ENCODE peak calls at places on chromosomes 7 and 10, in six cellular contexts. M is stimulated activated CD8-positive, alpha-beta memory T cell treated with anti-CD3 and anti-CD28 coated beads, Interleukin-2, amount 100 ng/mL, for 1 hour; W is Kasumi-1; K is glutamatergic neuron; C is pancreas; X is HEK293T. P is an unnamed sample.

GRCh38 chr7:148234715-148235114 is 355.9 kb upstream of the C7orf33 start:
- DNase-seq in K (no peak), C (no peak), W (no peak), X (no peak), M (no peak), P (no peak)

GRCh38 chr10:130018253-130018652 is 54.2 kb upstream of the EBF3 start:
- DNase-seq in C (no peak), W (peak; percentile 38), M (no peak), K (no peak), X (no peak), P (no peak)

GRCh38 chr10:61294131-61294530 is 159.1 kb downstream of the TMEM26 start:
- DNase-seq in C (no peak), M (no peak), X (no peak), W (no peak), K (no peak), P (no peak)

GRCh38 chr10:51999089-51999488 is 299.7 kb upstream of the CSTF2T start:
- DNase-seq in X (no peak), W (no peak), K (peak; percentile 41), C (no peak), M (no peak), P (no peak)

GRCh38 chr10:88281592-88282268 is 301.4 kb downstream of the RNLS start:
- DNase-seq in W (peak; percentile 47), M (no peak), C (no peak), X (no peak), K (no peak), P (no peak)

GRCh38 chr10:46218921-46219320 is 67.9 kb upstream of the ANTXRL start:
- DNase-seq in W (peak; percentile 39), K (no peak), X (no peak), M (no peak), C (no peak), P (no peak)

GRCh38 chr7:154841731-154842331 is 161.1 kb downstream of the PAXIP1 start:
- DNase-seq in C (no peak), K (no peak), X (no peak), M (no peak), W (no peak), P (peak; percentile 18)

GRCh38 chr10:69952801-69953200 is 99.8 kb upstream of the MACROH2A2 start:
- DNase-seq in C (no peak), X (no peak), K (no peak), W (no peak), M (no peak), P (no peak)

GRCh38 chr10:131726967-131727366 is 173.8 kb upstream of the PPP2R2D start:
- DNase-seq in C (no peak), M (no peak), X (no peak), K (no peak), W (no peak), P (no peak)

GRCh38 chr10:132062641-132063390 is 2.9 kb upstream of the JAKMIP3 start:
- DNase-seq in K (no peak), M (no peak), X (no peak), C (no peak), W (no peak), P (no peak)

GRCh38 chr7:18503068-18503859 is 7.7 kb downstream of the HDAC9 start:
- DNase-seq in W (no peak), M (no peak), X (no peak), C (no peak), K (no peak), P (no peak)

GRCh38 chr7:147564771-147565476 is 1025.6 kb upstream of the C7orf33 start:
- DNase-seq in C (no peak), W (no peak), K (no peak), M (no peak), X (no peak), P (no peak)

GRCh38 chr10:124011464-124011863 is 81.9 kb downstream of the CHST15 start:
- DNase-seq in W (no peak), M (no peak), X (no peak), K (no peak), C (no peak), P (no peak)

GRCh38 chr7:17058568-17058967 is 176.8 kb upstream of the AGR3 start:
- DNase-seq in K (no peak), M (no peak), W (peak; percentile 56), X (no peak), C (no peak), P (no peak)

GRCh38 chr10:30827531-30828120 is 198.1 kb upstream of the LYZL2 start:
- DNase-seq in W (no peak), X (no peak), K (no peak), C (no peak), M (no peak), P (no peak)

GRCh38 chr10:87659571-87660483 is at the start of gene PAPSS2:
- DNase-seq in X (peak; percentile 33), C (peak; percentile 64), K (peak; percentile 69), W (peak; percentile 65), M (no peak), P (peak; percentile 55)

GRCh38 chr7:23216021-23216420 is 30.6 kb upstream of the GPNMB start:
- DNase-seq in K (no peak), C (no peak), W (peak; percentile 75), M (no peak), X (no peak), P (no peak)

GRCh38 chr7:30166155-30166840 is 31.5 kb downstream of the MTURN start:
- DNase-seq in W (no peak), C (no peak), X (no peak), K (no peak), M (no peak), P (no peak)

GRCh38 chr7:15801041-15801440 is 114.6 kb upstream of the MEOX2 start:
- DNase-seq in X (no peak), K (no peak), C (no peak), W (no peak), M (no peak), P (no peak)

GRCh38 chr7:33191326-33191725 is 62.0 kb downstream of the BBS9 start:
- DNase-seq in K (no peak), X (no peak), C (no peak), M (no peak), W (no peak), P (no peak)

GRCh38 chr7:75734586-75735047 is 4.1 kb downstream of the HIP1 start:
- DNase-seq in K (peak; percentile 28), W (no peak), C (no peak), X (no peak), M (no peak), P (no peak)

GRCh38 chr10:124975977-124976514 is 34.1 kb downstream of the ZRANB1 start:
- DNase-seq in X (no peak), K (no peak), M (no peak), C (no peak), W (no peak), P (no peak)